ENCODE peak calls at places on chromosome 6, in seven cellular contexts. G is stimulated activated naive CD8-positive, alpha-beta T cell treated with anti-CD3 and anti-CD28 coated beads, Interleukin-15, Interleukin-2, amounts not matched to agents 100 U/mL and 50 U/mL, for 24 hours; K is colonic mucosa; B is left ventricle myocardium inferior; Q is mucosa of descending colon; Z is CD4-positive, alpha-beta T cell; F is heart left ventricle. I is an unnamed sample.

GRCh38 chr6:18136260-18136659 is 13.8 kb upstream of the NHLRC1 start:
- DNase-seq in G (no peak), K (no peak), B (no peak), Q (no peak), Z (no peak), F (no peak), I (no peak)

GRCh38 chr6:62626661-62627060 is 340.6 kb upstream of the KHDRBS2 start:
- DNase-seq in G (no peak), K (peak; percentile 24), B (no peak), Q (no peak), Z (no peak), F (no peak), I (no peak)

GRCh38 chr6:144330588-144330987 is 45.5 kb downstream of the UTRN start:
- DNase-seq in G (no peak), K (peak; percentile 86), B (no peak), Q (peak; percentile 73), Z (no peak), F (no peak), I (no peak)

GRCh38 chr6:147974376-147974775 is 368.3 kb upstream of the SASH1 start:
- DNase-seq in G (no peak), K (no peak), B (no peak), Q (no peak), Z (no peak), F (no peak), I (no peak)

GRCh38 chr6:133340557-133340956 is 99.4 kb downstream of the EYA4 start:
- DNase-seq in G (no peak), K (no peak), B (no peak), Q (no peak), Z (no peak), F (no peak), I (no peak)

GRCh38 chr6:6315660-6316059 is 4.8 kb downstream of the F13A1 start:
- DNase-seq in G (peak; percentile 48), K (peak; percentile 32), B (peak; percentile 31), Q (no peak), Z (peak; percentile 3), F (no peak), I (peak; percentile 40)

GRCh38 chr6:82123632-82124031 is 123.9 kb downstream of the IBTK start:
- DNase-seq in G (no peak), K (no peak), B (no peak), Q (no peak), Z (no peak), F (no peak), I (no peak)

GRCh38 chr6:154909821-154910220 is 85.3 kb upstream of the TIAM2 start:
- DNase-seq in G (no peak), K (no peak), B (no peak), Q (no peak), Z (no peak), F (no peak), I (no peak)

GRCh38 chr6:28838634-28839442 is 84.9 kb downstream of the TRIM27 start:
- DNase-seq in G (peak; percentile 92), K (peak; percentile 91), B (peak; percentile 79), Q (peak; percentile 88), Z (peak; percentile 72), F (peak; percentile 84), I (peak; percentile 81)

GRCh38 chr6:63533952-63534351 is 38.3 kb upstream of the LOC128125822 start:
- DNase-seq in G (no peak), K (no peak), B (no peak), Q (no peak), Z (no peak), F (no peak), I (no peak)

GRCh38 chr6:157867981-157868380 is 44.9 kb downstream of the SNX9 start:
- DNase-seq in G (no peak), K (no peak), B (no peak), Q (no peak), Z (no peak), F (no peak), I (no peak)

GRCh38 chr6:150566486-150566885 is 33.2 kb upstream of the PLEKHG1 start:
- DNase-seq in G (no peak), K (peak; percentile 31), B (no peak), Q (no peak), Z (no peak), F (no peak), I (no peak)

GRCh38 chr6:53986721-53987526 is 124.3 kb upstream of the MLIP start:
- DNase-seq in G (no peak), K (no peak), B (no peak), Q (no peak), Z (no peak), F (no peak), I (no peak)

GRCh38 chr6:71419954-71420692 is 131.5 kb downstream of the OGFRL1 start:
- DNase-seq in G (peak; percentile 5), K (peak; percentile 33), B (peak; percentile 72), Q (peak; percentile 38), Z (no peak), F (peak; percentile 72), I (peak; percentile 66)

GRCh38 chr6:119322034-119322433 is 27.5 kb downstream of the MAN1A1 start:
- DNase-seq in G (no peak), K (no peak), B (no peak), Q (no peak), Z (no peak), F (no peak), I (no peak)

GRCh38 chr6:105896052-105896820 is 189.9 kb upstream of the PRDM1 start:
- DNase-seq in G (no peak), K (no peak), B (no peak), Q (no peak), Z (no peak), F (no peak), I (no peak)

GRCh38 chr6:137581019-137581707 is 87.0 kb upstream of the OLIG3 start:
- DNase-seq in G (no peak), K (no peak), B (no peak), Q (no peak), Z (no peak), F (no peak), I (no peak)

GRCh38 chr6:7451321-7451720 is 61.7 kb downstream of the RIOK1 start:
- DNase-seq in G (no peak), K (no peak), B (no peak), Q (no peak), Z (no peak), F (no peak), I (no peak)